ENCODE peak calls at places on chromosomes 7 and 10, in eight cellular contexts. One of them, this sample, is unnamed.

GRCh38 chr10:79185067-79185774 is 116.5 kb downstream of the ZMIZ1 start:
- DNase-seq in head of caudate nucleus: no peak
- DNase-seq in CD4-positive, alpha-beta T cell: no peak
- DNase-seq in epithelial cell of esophagus: no peak
- DNase-seq in mucosa of descending colon: no peak
- DNase-seq in choroid plexus epithelial cell: peak; percentile 47
- DNase-seq in LoVo: no peak
- DNase-seq in AG04450: no peak
- DNase-seq in this sample: no peak

GRCh38 chr10:1648648-1649047 is 88.7 kb downstream of the ADARB2 start:
- DNase-seq in epithelial cell of esophagus: no peak
- DNase-seq in choroid plexus epithelial cell: no peak
- DNase-seq in head of caudate nucleus: no peak
- DNase-seq in mucosa of descending colon: no peak
- DNase-seq in LoVo: no peak
- DNase-seq in AG04450: no peak
- DNase-seq in CD4-positive, alpha-beta T cell: no peak
- DNase-seq in this sample: no peak

GRCh38 chr10:92572362-92573090 is 1.4 kb downstream of the IDE start:
- DNase-seq in head of caudate nucleus: no peak
- DNase-seq in CD4-positive, alpha-beta T cell: no peak
- DNase-seq in epithelial cell of esophagus: no peak
- DNase-seq in LoVo: no peak
- DNase-seq in choroid plexus epithelial cell: no peak
- DNase-seq in mucosa of descending colon: no peak
- DNase-seq in AG04450: no peak
- DNase-seq in this sample: peak; percentile 24

GRCh38 chr10:116109881-116110280 is 163.1 kb downstream of the GFRA1 start:
- DNase-seq in head of caudate nucleus: no peak
- DNase-seq in mucosa of descending colon: no peak
- DNase-seq in LoVo: no peak
- DNase-seq in epithelial cell of esophagus: no peak
- DNase-seq in CD4-positive, alpha-beta T cell: no peak
- DNase-seq in AG04450: no peak
- DNase-seq in choroid plexus epithelial cell: no peak
- DNase-seq in this sample: no peak

GRCh38 chr7:155803418-155804376 is 8.6 kb downstream of the SHH start:
- DNase-seq in AG04450: no peak
- DNase-seq in head of caudate nucleus: peak; percentile 22
- DNase-seq in LoVo: no peak
- DNase-seq in choroid plexus epithelial cell: no peak
- DNase-seq in mucosa of descending colon: peak; percentile 89
- DNase-seq in CD4-positive, alpha-beta T cell: no peak
- DNase-seq in epithelial cell of esophagus: peak; percentile 45
- DNase-seq in this sample: peak; percentile 66

GRCh38 chr7:158589653-158590052 is 2.0 kb upstream of the PTPRN2 start:
- DNase-seq in LoVo: no peak
- DNase-seq in AG04450: no peak
- DNase-seq in mucosa of descending colon: no peak
- DNase-seq in CD4-positive, alpha-beta T cell: no peak
- DNase-seq in choroid plexus epithelial cell: no peak
- DNase-seq in head of caudate nucleus: no peak
- DNase-seq in epithelial cell of esophagus: no peak
- DNase-seq in this sample: no peak

GRCh38 chr7:104982773-104983619 is 31.0 kb upstream of the KMT2E start:
- DNase-seq in CD4-positive, alpha-beta T cell: no peak
- DNase-seq in LoVo: peak; percentile 42
- DNase-seq in head of caudate nucleus: no peak
- DNase-seq in AG04450: no peak
- DNase-seq in epithelial cell of esophagus: no peak
- DNase-seq in mucosa of descending colon: no peak
- DNase-seq in choroid plexus epithelial cell: no peak
- DNase-seq in this sample: no peak

GRCh38 chr10:64733980-64734379 is 1212.8 kb downstream of the REEP3 start:
- DNase-seq in LoVo: peak; percentile 24
- DNase-seq in AG04450: no peak
- DNase-seq in mucosa of descending colon: no peak
- DNase-seq in choroid plexus epithelial cell: peak; percentile 41
- DNase-seq in head of caudate nucleus: no peak
- DNase-seq in CD4-positive, alpha-beta T cell: no peak
- DNase-seq in epithelial cell of esophagus: peak; percentile 32
- DNase-seq in this sample: peak; percentile 22

GRCh38 chr7:80410081-80410480 is 101.8 kb downstream of the GNAT3 start:
- DNase-seq in mucosa of descending colon: no peak
- DNase-seq in epithelial cell of esophagus: peak; percentile 52
- DNase-seq in AG04450: no peak
- DNase-seq in LoVo: no peak
- DNase-seq in choroid plexus epithelial cell: peak; percentile 48
- DNase-seq in CD4-positive, alpha-beta T cell: no peak
- DNase-seq in head of caudate nucleus: no peak
- DNase-seq in this sample: no peak

GRCh38 chr7:26508481-26508880 is 216.8 kb downstream of the SNX10 start:
- DNase-seq in AG04450: no peak
- DNase-seq in CD4-positive, alpha-beta T cell: no peak
- DNase-seq in LoVo: no peak
- DNase-seq in mucosa of descending colon: peak; percentile 61
- DNase-seq in head of caudate nucleus: no peak
- DNase-seq in choroid plexus epithelial cell: no peak
- DNase-seq in epithelial cell of esophagus: no peak
- DNase-seq in this sample: no peak

GRCh38 chr10:122465401-122465800 is 4.0 kb downstream of the HTRA1 start:
- DNase-seq in LoVo: no peak
- DNase-seq in AG04450: no peak
- DNase-seq in mucosa of descending colon: no peak
- DNase-seq in epithelial cell of esophagus: no peak
- DNase-seq in head of caudate nucleus: no peak
- DNase-seq in choroid plexus epithelial cell: no peak
- DNase-seq in CD4-positive, alpha-beta T cell: no peak
- DNase-seq in this sample: no peak

GRCh38 chr10:14478639-14479038 is 147.9 kb upstream of the FRMD4A start:
- DNase-seq in LoVo: no peak
- DNase-seq in CD4-positive, alpha-beta T cell: no peak
- DNase-seq in head of caudate nucleus: peak; percentile 82
- DNase-seq in AG04450: peak; percentile 48
- DNase-seq in choroid plexus epithelial cell: peak; percentile 87
- DNase-seq in epithelial cell of esophagus: peak; percentile 59
- DNase-seq in mucosa of descending colon: no peak
- DNase-seq in this sample: peak; percentile 65

GRCh38 chr10:115047705-115048104 is 45.5 kb upstream of the ATRNL1 start:
- DNase-seq in epithelial cell of esophagus: no peak
- DNase-seq in LoVo: no peak
- DNase-seq in AG04450: no peak
- DNase-seq in CD4-positive, alpha-beta T cell: no peak
- DNase-seq in choroid plexus epithelial cell: no peak
- DNase-seq in head of caudate nucleus: no peak
- DNase-seq in mucosa of descending colon: no peak
- DNase-seq in this sample: no peak

This sample was measured in SK-N-SH.